ENCODE peak calls at places on chromosome 13, in seven cellular contexts. Q is choroid plexus epithelial cell, J is thoracic aorta, H is nephron progenitor cell, B is astrocyte, O is cardiac fibroblast, L is cardiac muscle cell. Y is an unnamed sample.

GRCh38 chr13:98143601-98144500 is 957 bp downstream of the FARP1 start:
- DNase-seq in Q (peak), L (peak), J (no peak), O (peak), H (peak), B (peak), Y (peak)

GRCh38 chr13:109725995-109726637 is 60.3 kb downstream of the IRS2 start:
- DNase-seq in B (no peak), J (no peak), Q (no peak), H (no peak), O (no peak), L (no peak), Y (no peak)

GRCh38 chr13:111657013-111657412 is 336.6 kb downstream of the TEX29 start:
- DNase-seq in B (no peak), H (no peak), J (no peak), Q (no peak), L (no peak), O (no peak), Y (no peak)

GRCh38 chr13:26760835-26761582 is 423 bp upstream of the GPR12 start:
- DNase-seq in Q (no peak), L (no peak), H (peak), B (no peak), O (no peak), J (no peak), Y (no peak)

GRCh38 chr13:56975647-56976046 is 165.1 kb upstream of the PRR20A start:
- DNase-seq in J (no peak), B (no peak), Q (no peak), O (no peak), H (no peak), L (no peak), Y (no peak)

GRCh38 chr13:24724714-24725113 is 39.3 kb upstream of the RNF17 start:
- DNase-seq in O (no peak), L (no peak), J (no peak), Q (no peak), H (no peak), B (no peak), Y (no peak)

GRCh38 chr13:46962286-46962941 is 65.6 kb upstream of the HTR2A start:
- DNase-seq in B (peak), H (no peak), L (peak), O (peak), Q (peak), J (no peak), Y (peak)

GRCh38 chr13:66347718-66348117 is 882.4 kb downstream of the PCDH9 start:
- DNase-seq in L (no peak), Q (peak), J (no peak), H (no peak), B (peak), O (no peak), Y (no peak)

GRCh38 chr13:105170438-105170837 is 1365.0 kb downstream of the EFNB2 start:
- DNase-seq in L (no peak), O (no peak), Q (no peak), B (no peak), H (no peak), J (no peak), Y (no peak)

GRCh38 chr13:99800951-99801350 is 170.6 kb downstream of the ZIC5 start:
- DNase-seq in J (no peak), H (no peak), Q (no peak), B (no peak), O (no peak), L (no peak), Y (no peak)

GRCh38 chr13:33284016-33284415 is 1.5 kb downstream of the STARD13 start:
- DNase-seq in L (peak), H (no peak), Q (peak), B (peak), O (peak), J (no peak), Y (peak)

GRCh38 chr13:85509512-85509911 is 289.7 kb downstream of the SLITRK6 start:
- DNase-seq in J (no peak), H (no peak), Q (peak), L (no peak), O (no peak), B (peak), Y (no peak)

GRCh38 chr13:112725346-112726017 is 35.6 kb downstream of the ATP11A start:
- DNase-seq in J (no peak), O (no peak), B (peak), L (no peak), H (no peak), Q (no peak), Y (peak)

GRCh38 chr13:46575843-46576242 is 22.9 kb downstream of the LRCH1 start:
- DNase-seq in L (peak), Q (peak), J (no peak), H (no peak), B (peak), O (peak), Y (peak)

GRCh38 chr13:44437356-44438233 is 64.0 kb downstream of the SERP2 start:
- DNase-seq in J (no peak), L (peak), O (peak), H (no peak), B (peak), Q (peak), Y (peak)

GRCh38 chr13:69418319-69418718 is 689.3 kb upstream of the ATXN8OS start:
- DNase-seq in L (no peak), O (no peak), J (no peak), H (no peak), Q (no peak), B (no peak), Y (no peak)

GRCh38 chr13:102195566-102196462 is 206.0 kb downstream of the FGF14 start:
- DNase-seq in O (peak), L (no peak), J (no peak), B (peak), H (no peak), Q (peak), Y (no peak)

GRCh38 chr13:48156466-48156865 is 61.6 kb upstream of the MED4 start:
- DNase-seq in H (no peak), Q (no peak), O (no peak), B (no peak), L (no peak), J (no peak), Y (no peak)

GRCh38 chr13:91768746-91769145 is 370.3 kb downstream of the GPC5 start:
- DNase-seq in J (no peak), O (no peak), B (no peak), Q (no peak), L (no peak), H (no peak), Y (no peak)

GRCh38 chr13:72643339-72643989 is 84.0 kb downstream of the MZT1 start:
- DNase-seq in O (peak), J (no peak), H (peak), Q (peak), B (peak), L (peak), Y (peak)

GRCh38 chr13:42991892-42992584 is at the start of gene EPSTI1:
- DNase-seq in Q (peak), H (peak), O (peak), L (peak), B (peak), J (peak), Y (peak)

GRCh38 chr13:99013951-99014350 is 36.1 kb upstream of the DOCK9 start:
- DNase-seq in B (no peak), H (no peak), Q (no peak), J (no peak), O (no peak), L (no peak), Y (no peak)

GRCh38 chr13:19266979-19267378 is 85.4 kb upstream of the TUBA3C start:
- DNase-seq in O (no peak), Q (no peak), J (no peak), H (no peak), L (no peak), B (no peak), Y (no peak)

GRCh38 chr13:89066868-89067466 is 1395.8 kb downstream of the SLITRK5 start:
- DNase-seq in O (peak), H (peak), L (peak), B (peak), J (no peak), Q (peak), Y (no peak)

GRCh38 chr13:38979891-38980627 is 10.6 kb downstream of the STOML3 start:
- DNase-seq in H (no peak), L (peak), B (no peak), O (peak), J (no peak), Q (peak), Y (no peak)

GRCh38 chr13:49649963-49650312 is 21.6 kb downstream of the ARL11 start:
- DNase-seq in O (no peak), L (no peak), H (no peak), Q (no peak), J (no peak), B (no peak), Y (no peak)

GRCh38 chr13:49651775-49652690 is 23.7 kb downstream of the ARL11 start:
- DNase-seq in J (no peak), B (no peak), H (peak), L (no peak), O (no peak), Q (no peak), Y (no peak)

GRCh38 chr13:49655906-49656305 is 27.6 kb downstream of the ARL11 start:
- DNase-seq in Q (no peak), H (no peak), B (no peak), O (no peak), L (no peak), J (no peak), Y (peak)

GRCh38 chr13:49653478-49653877 is 25.2 kb downstream of the ARL11 start:
- DNase-seq in B (no peak), Q (no peak), H (no peak), L (no peak), J (no peak), O (no peak), Y (no peak)

DNA sequence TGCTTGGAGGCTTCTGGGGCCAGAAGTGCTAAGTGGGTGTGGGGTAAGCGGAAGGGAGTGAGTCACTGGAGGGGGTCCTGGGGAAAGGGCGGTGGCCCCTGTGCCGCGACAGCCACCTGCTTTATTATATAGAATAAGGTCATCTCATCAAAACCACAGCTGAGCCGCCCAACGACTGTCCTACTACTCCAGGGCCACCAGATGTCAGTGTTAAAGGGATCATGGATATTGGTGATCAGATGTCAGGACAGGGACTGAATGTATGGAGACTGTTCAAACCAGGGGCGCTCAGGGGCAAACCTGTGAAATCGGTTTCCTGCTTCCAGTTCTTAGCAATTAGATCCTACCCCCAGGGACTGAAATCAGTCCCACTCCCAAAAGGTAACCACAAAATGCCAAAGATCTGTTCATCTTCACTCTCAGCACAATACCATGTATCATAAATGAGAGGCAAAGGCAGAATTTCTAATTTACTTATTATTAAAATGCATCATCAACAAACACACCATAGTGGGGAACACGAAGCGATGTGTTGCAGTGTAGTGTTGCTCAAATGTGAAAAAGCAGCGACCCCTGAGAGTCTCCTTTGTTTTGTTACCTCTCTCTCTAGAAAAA is 24.5 kb downstream of the ARL11 start:
- DNase-seq in O (peak), H (peak), B (no peak), L (peak), J (no peak), Q (peak), Y (peak)
- TF ChIP-seq CTCF in O (peak), H (peak), B (peak), L (peak), J (peak), Q (peak), Y (peak)

GRCh38 chr13:81539643-81540150 is 1198.8 kb upstream of the SPRY2 start:
- DNase-seq in B (no peak), J (no peak), L (no peak), H (no peak), Q (no peak), O (no peak), Y (no peak)

DNA sequence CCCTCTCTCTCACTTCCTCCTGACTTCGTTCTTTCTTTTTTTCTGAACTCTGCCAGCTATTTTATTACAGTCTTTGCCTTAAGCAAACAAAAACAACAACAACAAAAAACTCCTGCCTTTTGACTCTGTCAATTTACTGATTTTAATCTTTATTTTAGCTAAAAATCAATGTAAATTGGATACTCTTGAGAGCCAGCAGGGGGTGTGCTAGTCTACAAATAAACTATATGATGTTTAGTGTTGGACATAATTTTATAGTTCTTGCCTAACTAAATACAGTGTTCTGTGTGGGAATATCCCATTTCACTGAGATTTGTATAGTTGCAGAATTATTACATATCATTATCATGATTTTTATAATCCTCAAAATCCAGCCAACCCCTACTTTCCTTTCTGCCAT is 1199.9 kb upstream of the SPRY2 start:
- DNase-seq in J (no peak), O (no peak), Q (peak), L (peak), B (no peak), H (no peak), Y (peak)
- TF ChIP-seq CTCF in J (no peak), O (peak), Q (peak), L (no peak), B (peak), H (peak), Y (peak)

GRCh38 chr13:30805132-30805537 is 69.8 kb downstream of the ALOX5AP start:
- DNase-seq in O (no peak), J (no peak), Q (no peak), B (no peak), L (no peak), H (no peak), Y (no peak)

GRCh38 chr13:30803791-30804190 is 68.4 kb downstream of the ALOX5AP start:
- DNase-seq in O (no peak), H (no peak), J (no peak), Q (no peak), L (no peak), B (no peak), Y (no peak)

GRCh38 chr13:30802501-30802900 is 67.2 kb downstream of the ALOX5AP start:
- DNase-seq in Q (no peak), H (no peak), O (no peak), J (no peak), L (no peak), B (no peak), Y (no peak)

GRCh38 chr13:30804474-30804873 is 69.1 kb downstream of the ALOX5AP start:
- DNase-seq in L (no peak), O (no peak), J (no peak), H (no peak), B (no peak), Q (no peak), Y (no peak)

GRCh38 chr13:30802953-30803478 is 67.7 kb downstream of the ALOX5AP start:
- DNase-seq in Q (peak), B (no peak), L (peak), H (peak), O (peak), J (peak), Y (peak)
- TF ChIP-seq CTCF in Q (peak), B (peak), L (peak), H (peak), O (peak), J (peak), Y (peak)

GRCh38 chr13:63737418-63737817 is 2321.8 kb upstream of the PCDH20 start:
- DNase-seq in L (no peak), Q (no peak), J (no peak), H (no peak), B (no peak), O (no peak), Y (no peak)

DNA sequence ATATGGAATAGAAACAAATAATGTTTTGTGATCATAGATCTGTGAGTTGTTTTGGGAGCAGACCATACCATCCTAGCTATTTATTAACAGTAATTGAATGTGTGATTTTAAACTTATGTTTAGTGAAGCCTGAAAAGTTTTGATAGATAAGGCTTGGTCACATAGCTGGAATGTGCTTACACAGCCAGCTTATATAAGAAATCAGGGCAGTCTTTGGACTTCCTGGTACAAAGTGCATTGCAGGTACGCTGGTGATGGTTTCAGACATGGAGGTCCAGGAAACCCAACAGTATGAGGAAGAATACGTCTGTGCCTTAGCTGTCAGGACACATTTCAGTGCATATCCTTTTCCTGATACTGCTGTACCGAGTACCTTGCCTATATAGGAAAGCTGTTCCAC is 2316.2 kb upstream of the PCDH20 start:
- DNase-seq in B (no peak), J (no peak), H (no peak), O (no peak), Q (no peak), L (no peak), Y (no peak)
- TF ChIP-seq CTCF in B (no peak), J (no peak), H (no peak), O (no peak), Q (no peak), L (no peak), Y (no peak)

GRCh38 chr13:76885203-76886004 is 801 bp downstream of the KCTD12 start:
- DNase-seq in H (peak), B (peak), J (no peak), L (peak), Q (peak), O (peak), Y (peak)
- TF ChIP-seq CTCF in H (no peak), B (no peak), J (peak), L (peak), Q (peak), O (peak), Y (peak)

GRCh38 chr13:74035881-74036280 is 98.3 kb downstream of the KLF12 start:
- DNase-seq in O (no peak), H (no peak), Q (no peak), J (no peak), B (no peak), L (no peak), Y (no peak)

GRCh38 chr13:74036373-74036772 is 97.8 kb downstream of the KLF12 start:
- DNase-seq in J (no peak), Q (no peak), L (no peak), O (no peak), B (no peak), H (no peak), Y (no peak)

GRCh38 chr13:74037762-74038161 is 96.4 kb downstream of the KLF12 start:
- DNase-seq in B (no peak), J (no peak), L (no peak), H (no peak), O (no peak), Q (no peak), Y (no peak)

GRCh38 chr13:74027161-74027779 is 106.9 kb downstream of the KLF12 start:
- DNase-seq in H (no peak), L (no peak), Q (no peak), B (no peak), O (no peak), J (no peak), Y (no peak)

GRCh38 chr13:74032325-74032724 is 101.9 kb downstream of the KLF12 start:
- DNase-seq in J (no peak), L (no peak), O (no peak), B (no peak), Q (no peak), H (no peak), Y (no peak)
- TF ChIP-seq CTCF in J (no peak), L (no peak), O (no peak), B (no peak), Q (no peak), H (no peak), Y (no peak)

GRCh38 chr13:30705672-30706071 is 29.7 kb upstream of the ALOX5AP start:
- DNase-seq in L (no peak), J (no peak), Q (no peak), H (no peak), B (no peak), O (no peak), Y (no peak)
- TF ChIP-seq CTCF in L (no peak), J (no peak), Q (no peak), H (no peak), B (no peak), O (no peak), Y (no peak)

DNA sequence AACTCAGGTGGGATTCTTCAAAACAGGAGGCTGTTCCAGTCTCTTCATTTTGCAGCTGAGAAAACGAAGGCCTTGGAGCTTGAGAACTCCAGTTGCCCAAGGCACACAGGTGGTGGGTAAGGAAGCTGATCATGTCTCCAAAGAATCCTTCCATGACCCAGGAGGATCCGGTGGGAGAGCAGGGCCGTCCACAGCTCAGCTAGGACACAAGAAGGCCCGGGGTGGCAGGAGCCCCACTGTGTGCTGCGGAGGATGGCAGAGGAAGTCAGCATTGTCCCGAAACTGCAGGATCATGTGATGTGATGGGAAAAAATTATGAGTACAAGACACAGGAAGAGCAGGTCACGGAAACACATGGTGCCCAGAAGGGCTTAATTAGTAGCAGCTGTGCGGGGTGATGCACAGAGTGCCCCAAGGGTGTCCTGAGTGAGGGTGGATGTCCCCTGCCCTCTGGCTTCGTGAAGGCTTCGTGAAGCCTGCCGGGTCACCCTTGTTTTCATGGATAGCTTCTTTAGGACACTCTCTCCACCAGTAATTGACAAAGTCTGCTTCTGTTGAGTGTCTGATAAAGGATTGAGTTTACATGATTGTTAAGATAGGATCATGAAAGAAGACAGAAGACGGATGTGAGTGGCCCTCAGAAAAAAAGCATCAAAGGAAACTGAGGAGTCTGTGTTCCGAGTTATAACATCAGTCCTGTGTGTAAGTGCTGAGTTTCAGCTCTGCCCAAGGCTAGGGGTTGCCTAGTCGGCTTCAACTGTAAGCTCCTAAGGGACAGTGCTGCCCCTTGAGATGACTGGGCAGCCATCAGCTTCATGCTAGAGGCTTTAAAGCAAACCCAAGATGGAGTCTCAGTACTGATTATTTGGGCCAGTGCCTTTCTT is 33.8 kb upstream of the SACS start:
- DNase-seq in H (no peak), O (no peak), B (no peak), J (no peak), L (no peak), Q (peak), Y (peak)
- TF ChIP-seq CTCF in H (no peak), O (no peak), B (no peak), J (no peak), L (no peak), Q (no peak), Y (no peak)

GRCh38 chr13:27783111-27783510 is 9.2 kb upstream of the GSX1 start:
- DNase-seq in B (no peak), J (no peak), H (no peak), L (peak), Q (peak), O (peak), Y (peak)
- TF ChIP-seq CTCF in B (no peak), J (no peak), H (no peak), L (peak), Q (peak), O (peak), Y (peak)